ENCODE peak calls at places on chromosomes 2 and 18, in ten cellular contexts. One of them, this sample, is unnamed.

GRCh38 chr2:158755738-158756137 is 39.4 kb upstream of the DAPL1 start:
- DNase-seq in stimulated activated naive CD8-positive, alpha-beta T cell treated with anti-CD3 and anti-CD28 coated beads, Interleukin-15, Interleukin-2, amounts not matched to agents 100 U/mL and 50 U/mL, for 24 hours: peak
- DNase-seq in MM.1S: no peak
- DNase-seq in H7: peak
- DNase-seq in frontal cortex: no peak
- DNase-seq in activated CD8-positive, alpha-beta memory T cell treated with anti-CD3 and anti-CD28 coated beads for 48 hours: no peak
- DNase-seq in HuH-7.5: no peak
- DNase-seq in stimulated activated CD4-positive, alpha-beta T cell treated with anti-CD3 and anti-CD28 coated beads, TNF-alpha, amount 100 ng/mL, for 4 hours: no peak
- DNase-seq in hypothalamus: no peak
- DNase-seq in chondrocyte: no peak
- DNase-seq in this sample: no peak

GRCh38 chr2:183186296-183186695 is 62.1 kb downstream of the NUP35 start:
- DNase-seq in chondrocyte: no peak
- DNase-seq in stimulated activated CD4-positive, alpha-beta T cell treated with anti-CD3 and anti-CD28 coated beads, TNF-alpha, amount 100 ng/mL, for 4 hours: no peak
- DNase-seq in H7: no peak
- DNase-seq in activated CD8-positive, alpha-beta memory T cell treated with anti-CD3 and anti-CD28 coated beads for 48 hours: no peak
- DNase-seq in stimulated activated naive CD8-positive, alpha-beta T cell treated with anti-CD3 and anti-CD28 coated beads, Interleukin-15, Interleukin-2, amounts not matched to agents 100 U/mL and 50 U/mL, for 24 hours: no peak
- DNase-seq in hypothalamus: no peak
- DNase-seq in MM.1S: no peak
- DNase-seq in frontal cortex: no peak
- DNase-seq in HuH-7.5: no peak
- DNase-seq in this sample: no peak

GRCh38 chr2:179140546-179140945 is 90.6 kb upstream of the CCDC141 start:
- DNase-seq in HuH-7.5: no peak
- DNase-seq in hypothalamus: no peak
- DNase-seq in stimulated activated naive CD8-positive, alpha-beta T cell treated with anti-CD3 and anti-CD28 coated beads, Interleukin-15, Interleukin-2, amounts not matched to agents 100 U/mL and 50 U/mL, for 24 hours: no peak
- DNase-seq in frontal cortex: no peak
- DNase-seq in activated CD8-positive, alpha-beta memory T cell treated with anti-CD3 and anti-CD28 coated beads for 48 hours: no peak
- DNase-seq in chondrocyte: no peak
- DNase-seq in stimulated activated CD4-positive, alpha-beta T cell treated with anti-CD3 and anti-CD28 coated beads, TNF-alpha, amount 100 ng/mL, for 4 hours: no peak
- DNase-seq in H7: no peak
- DNase-seq in MM.1S: no peak
- DNase-seq in this sample: no peak

GRCh38 chr2:73257021-73257420 is 22.9 kb downstream of the CCT7 start:
- DNase-seq in stimulated activated naive CD8-positive, alpha-beta T cell treated with anti-CD3 and anti-CD28 coated beads, Interleukin-15, Interleukin-2, amounts not matched to agents 100 U/mL and 50 U/mL, for 24 hours: no peak
- DNase-seq in hypothalamus: no peak
- DNase-seq in MM.1S: no peak
- DNase-seq in H7: no peak
- DNase-seq in chondrocyte: no peak
- DNase-seq in frontal cortex: no peak
- DNase-seq in HuH-7.5: no peak
- DNase-seq in stimulated activated CD4-positive, alpha-beta T cell treated with anti-CD3 and anti-CD28 coated beads, TNF-alpha, amount 100 ng/mL, for 4 hours: no peak
- DNase-seq in activated CD8-positive, alpha-beta memory T cell treated with anti-CD3 and anti-CD28 coated beads for 48 hours: no peak
- DNase-seq in this sample: no peak

GRCh38 chr2:156784034-156784433 is 347.9 kb downstream of the GPD2 start:
- DNase-seq in HuH-7.5: no peak
- DNase-seq in activated CD8-positive, alpha-beta memory T cell treated with anti-CD3 and anti-CD28 coated beads for 48 hours: no peak
- DNase-seq in hypothalamus: no peak
- DNase-seq in H7: no peak
- DNase-seq in MM.1S: no peak
- DNase-seq in stimulated activated CD4-positive, alpha-beta T cell treated with anti-CD3 and anti-CD28 coated beads, TNF-alpha, amount 100 ng/mL, for 4 hours: no peak
- DNase-seq in frontal cortex: no peak
- DNase-seq in chondrocyte: no peak
- DNase-seq in stimulated activated naive CD8-positive, alpha-beta T cell treated with anti-CD3 and anti-CD28 coated beads, Interleukin-15, Interleukin-2, amounts not matched to agents 100 U/mL and 50 U/mL, for 24 hours: no peak
- DNase-seq in this sample: no peak

GRCh38 chr2:122027510-122028217 is 272.2 kb downstream of the TSN start:
- DNase-seq in frontal cortex: no peak
- DNase-seq in H7: no peak
- DNase-seq in HuH-7.5: no peak
- DNase-seq in stimulated activated naive CD8-positive, alpha-beta T cell treated with anti-CD3 and anti-CD28 coated beads, Interleukin-15, Interleukin-2, amounts not matched to agents 100 U/mL and 50 U/mL, for 24 hours: no peak
- DNase-seq in hypothalamus: no peak
- DNase-seq in stimulated activated CD4-positive, alpha-beta T cell treated with anti-CD3 and anti-CD28 coated beads, TNF-alpha, amount 100 ng/mL, for 4 hours: no peak
- DNase-seq in activated CD8-positive, alpha-beta memory T cell treated with anti-CD3 and anti-CD28 coated beads for 48 hours: no peak
- DNase-seq in MM.1S: no peak
- DNase-seq in chondrocyte: no peak
- DNase-seq in this sample: no peak

GRCh38 chr2:236236559-236237450 is 27.4 kb downstream of the ASB18 start:
- DNase-seq in chondrocyte: no peak
- DNase-seq in HuH-7.5: no peak
- DNase-seq in stimulated activated CD4-positive, alpha-beta T cell treated with anti-CD3 and anti-CD28 coated beads, TNF-alpha, amount 100 ng/mL, for 4 hours: no peak
- DNase-seq in MM.1S: no peak
- DNase-seq in frontal cortex: no peak
- DNase-seq in H7: peak
- DNase-seq in stimulated activated naive CD8-positive, alpha-beta T cell treated with anti-CD3 and anti-CD28 coated beads, Interleukin-15, Interleukin-2, amounts not matched to agents 100 U/mL and 50 U/mL, for 24 hours: no peak
- DNase-seq in activated CD8-positive, alpha-beta memory T cell treated with anti-CD3 and anti-CD28 coated beads for 48 hours: no peak
- DNase-seq in hypothalamus: no peak
- DNase-seq in this sample: no peak

GRCh38 chr2:46135230-46135555 is 162.0 kb upstream of the EPAS1 start:
- DNase-seq in HuH-7.5: no peak
- DNase-seq in chondrocyte: no peak
- DNase-seq in MM.1S: no peak
- DNase-seq in stimulated activated CD4-positive, alpha-beta T cell treated with anti-CD3 and anti-CD28 coated beads, TNF-alpha, amount 100 ng/mL, for 4 hours: no peak
- DNase-seq in activated CD8-positive, alpha-beta memory T cell treated with anti-CD3 and anti-CD28 coated beads for 48 hours: no peak
- DNase-seq in frontal cortex: no peak
- DNase-seq in hypothalamus: no peak
- DNase-seq in stimulated activated naive CD8-positive, alpha-beta T cell treated with anti-CD3 and anti-CD28 coated beads, Interleukin-15, Interleukin-2, amounts not matched to agents 100 U/mL and 50 U/mL, for 24 hours: no peak
- DNase-seq in H7: no peak
- DNase-seq in this sample: no peak

GRCh38 chr2:36705326-36706020 is 9.0 kb downstream of the VIT start:
- DNase-seq in frontal cortex: no peak
- DNase-seq in activated CD8-positive, alpha-beta memory T cell treated with anti-CD3 and anti-CD28 coated beads for 48 hours: no peak
- DNase-seq in stimulated activated CD4-positive, alpha-beta T cell treated with anti-CD3 and anti-CD28 coated beads, TNF-alpha, amount 100 ng/mL, for 4 hours: no peak
- DNase-seq in H7: no peak
- DNase-seq in MM.1S: no peak
- DNase-seq in HuH-7.5: no peak
- DNase-seq in hypothalamus: no peak
- DNase-seq in chondrocyte: no peak
- DNase-seq in stimulated activated naive CD8-positive, alpha-beta T cell treated with anti-CD3 and anti-CD28 coated beads, Interleukin-15, Interleukin-2, amounts not matched to agents 100 U/mL and 50 U/mL, for 24 hours: no peak
- DNase-seq in this sample: no peak

GRCh38 chr18:79818631-79819030 is 20.9 kb downstream of the KCNG2 start:
- DNase-seq in MM.1S: no peak
- DNase-seq in H7: peak
- DNase-seq in hypothalamus: no peak
- DNase-seq in frontal cortex: no peak
- DNase-seq in chondrocyte: no peak
- DNase-seq in stimulated activated naive CD8-positive, alpha-beta T cell treated with anti-CD3 and anti-CD28 coated beads, Interleukin-15, Interleukin-2, amounts not matched to agents 100 U/mL and 50 U/mL, for 24 hours: no peak
- DNase-seq in stimulated activated CD4-positive, alpha-beta T cell treated with anti-CD3 and anti-CD28 coated beads, TNF-alpha, amount 100 ng/mL, for 4 hours: no peak
- DNase-seq in activated CD8-positive, alpha-beta memory T cell treated with anti-CD3 and anti-CD28 coated beads for 48 hours: no peak
- DNase-seq in HuH-7.5: no peak
- DNase-seq in this sample: no peak

GRCh38 chr18:2337552-2338141 is 233.7 kb downstream of the METTL4 start:
- DNase-seq in hypothalamus: no peak
- DNase-seq in frontal cortex: no peak
- DNase-seq in stimulated activated CD4-positive, alpha-beta T cell treated with anti-CD3 and anti-CD28 coated beads, TNF-alpha, amount 100 ng/mL, for 4 hours: peak
- DNase-seq in MM.1S: peak
- DNase-seq in HuH-7.5: no peak
- DNase-seq in stimulated activated naive CD8-positive, alpha-beta T cell treated with anti-CD3 and anti-CD28 coated beads, Interleukin-15, Interleukin-2, amounts not matched to agents 100 U/mL and 50 U/mL, for 24 hours: peak
- DNase-seq in activated CD8-positive, alpha-beta memory T cell treated with anti-CD3 and anti-CD28 coated beads for 48 hours: peak
- DNase-seq in chondrocyte: no peak
- DNase-seq in H7: peak
- DNase-seq in this sample: no peak

GRCh38 chr18:69916412-69916811 is 31.3 kb downstream of the CD226 start:
- DNase-seq in activated CD8-positive, alpha-beta memory T cell treated with anti-CD3 and anti-CD28 coated beads for 48 hours: no peak
- DNase-seq in H7: no peak
- DNase-seq in frontal cortex: no peak
- DNase-seq in HuH-7.5: no peak
- DNase-seq in chondrocyte: no peak
- DNase-seq in hypothalamus: no peak
- DNase-seq in MM.1S: no peak
- DNase-seq in stimulated activated naive CD8-positive, alpha-beta T cell treated with anti-CD3 and anti-CD28 coated beads, Interleukin-15, Interleukin-2, amounts not matched to agents 100 U/mL and 50 U/mL, for 24 hours: no peak
- DNase-seq in stimulated activated CD4-positive, alpha-beta T cell treated with anti-CD3 and anti-CD28 coated beads, TNF-alpha, amount 100 ng/mL, for 4 hours: no peak
- DNase-seq in this sample: no peak

GRCh38 chr18:35155403-35156117 is 85.3 kb upstream of the ZNF397 start:
- DNase-seq in HuH-7.5: no peak
- DNase-seq in hypothalamus: no peak
- DNase-seq in chondrocyte: no peak
- DNase-seq in H7: peak
- DNase-seq in frontal cortex: no peak
- DNase-seq in stimulated activated naive CD8-positive, alpha-beta T cell treated with anti-CD3 and anti-CD28 coated beads, Interleukin-15, Interleukin-2, amounts not matched to agents 100 U/mL and 50 U/mL, for 24 hours: peak
- DNase-seq in stimulated activated CD4-positive, alpha-beta T cell treated with anti-CD3 and anti-CD28 coated beads, TNF-alpha, amount 100 ng/mL, for 4 hours: no peak
- DNase-seq in activated CD8-positive, alpha-beta memory T cell treated with anti-CD3 and anti-CD28 coated beads for 48 hours: no peak
- DNase-seq in MM.1S: no peak
- DNase-seq in this sample: peak

GRCh38 chr18:11078491-11078890 is 70.9 kb downstream of the PIEZO2 start:
- DNase-seq in activated CD8-positive, alpha-beta memory T cell treated with anti-CD3 and anti-CD28 coated beads for 48 hours: no peak
- DNase-seq in stimulated activated naive CD8-positive, alpha-beta T cell treated with anti-CD3 and anti-CD28 coated beads, Interleukin-15, Interleukin-2, amounts not matched to agents 100 U/mL and 50 U/mL, for 24 hours: no peak
- DNase-seq in stimulated activated CD4-positive, alpha-beta T cell treated with anti-CD3 and anti-CD28 coated beads, TNF-alpha, amount 100 ng/mL, for 4 hours: no peak
- DNase-seq in H7: no peak
- DNase-seq in hypothalamus: no peak
- DNase-seq in MM.1S: no peak
- DNase-seq in frontal cortex: no peak
- DNase-seq in HuH-7.5: no peak
- DNase-seq in chondrocyte: no peak
- DNase-seq in this sample: no peak

GRCh38 chr18:56321470-56321869 is 316.9 kb downstream of the TXNL1 start:
- DNase-seq in HuH-7.5: no peak
- DNase-seq in chondrocyte: no peak
- DNase-seq in stimulated activated CD4-positive, alpha-beta T cell treated with anti-CD3 and anti-CD28 coated beads, TNF-alpha, amount 100 ng/mL, for 4 hours: no peak
- DNase-seq in H7: no peak
- DNase-seq in activated CD8-positive, alpha-beta memory T cell treated with anti-CD3 and anti-CD28 coated beads for 48 hours: no peak
- DNase-seq in MM.1S: peak
- DNase-seq in stimulated activated naive CD8-positive, alpha-beta T cell treated with anti-CD3 and anti-CD28 coated beads, Interleukin-15, Interleukin-2, amounts not matched to agents 100 U/mL and 50 U/mL, for 24 hours: no peak
- DNase-seq in hypothalamus: peak
- DNase-seq in frontal cortex: no peak
- DNase-seq in this sample: peak

GRCh38 chr2:71759056-71759455 is 305.7 kb downstream of the DYSF start:
- DNase-seq in hypothalamus: no peak
- DNase-seq in frontal cortex: no peak
- DNase-seq in stimulated activated naive CD8-positive, alpha-beta T cell treated with anti-CD3 and anti-CD28 coated beads, Interleukin-15, Interleukin-2, amounts not matched to agents 100 U/mL and 50 U/mL, for 24 hours: no peak
- DNase-seq in H7: no peak
- DNase-seq in stimulated activated CD4-positive, alpha-beta T cell treated with anti-CD3 and anti-CD28 coated beads, TNF-alpha, amount 100 ng/mL, for 4 hours: no peak
- DNase-seq in MM.1S: no peak
- DNase-seq in chondrocyte: no peak
- DNase-seq in HuH-7.5: no peak
- DNase-seq in activated CD8-positive, alpha-beta memory T cell treated with anti-CD3 and anti-CD28 coated beads for 48 hours: no peak
- DNase-seq in this sample: no peak

GRCh38 chr2:60358471-60358870 is 195.0 kb downstream of the BCL11A start:
- DNase-seq in MM.1S: no peak
- DNase-seq in H7: no peak
- DNase-seq in stimulated activated naive CD8-positive, alpha-beta T cell treated with anti-CD3 and anti-CD28 coated beads, Interleukin-15, Interleukin-2, amounts not matched to agents 100 U/mL and 50 U/mL, for 24 hours: no peak
- DNase-seq in HuH-7.5: no peak
- DNase-seq in activated CD8-positive, alpha-beta memory T cell treated with anti-CD3 and anti-CD28 coated beads for 48 hours: no peak
- DNase-seq in frontal cortex: no peak
- DNase-seq in stimulated activated CD4-positive, alpha-beta T cell treated with anti-CD3 and anti-CD28 coated beads, TNF-alpha, amount 100 ng/mL, for 4 hours: no peak
- DNase-seq in hypothalamus: no peak
- DNase-seq in chondrocyte: no peak
- DNase-seq in this sample: no peak

GRCh38 chr2:147382322-147382948 is 462.4 kb upstream of the ACVR2A start:
- DNase-seq in frontal cortex: no peak
- DNase-seq in stimulated activated naive CD8-positive, alpha-beta T cell treated with anti-CD3 and anti-CD28 coated beads, Interleukin-15, Interleukin-2, amounts not matched to agents 100 U/mL and 50 U/mL, for 24 hours: no peak
- DNase-seq in hypothalamus: no peak
- DNase-seq in chondrocyte: no peak
- DNase-seq in HuH-7.5: no peak
- DNase-seq in H7: no peak
- DNase-seq in stimulated activated CD4-positive, alpha-beta T cell treated with anti-CD3 and anti-CD28 coated beads, TNF-alpha, amount 100 ng/mL, for 4 hours: no peak
- DNase-seq in activated CD8-positive, alpha-beta memory T cell treated with anti-CD3 and anti-CD28 coated beads for 48 hours: no peak
- DNase-seq in MM.1S: no peak
- DNase-seq in this sample: no peak

GRCh38 chr18:41829648-41830516 is 125.2 kb upstream of the PIK3C3 start:
- DNase-seq in hypothalamus: no peak
- DNase-seq in H7: no peak
- DNase-seq in frontal cortex: no peak
- DNase-seq in stimulated activated naive CD8-positive, alpha-beta T cell treated with anti-CD3 and anti-CD28 coated beads, Interleukin-15, Interleukin-2, amounts not matched to agents 100 U/mL and 50 U/mL, for 24 hours: no peak
- DNase-seq in stimulated activated CD4-positive, alpha-beta T cell treated with anti-CD3 and anti-CD28 coated beads, TNF-alpha, amount 100 ng/mL, for 4 hours: no peak
- DNase-seq in activated CD8-positive, alpha-beta memory T cell treated with anti-CD3 and anti-CD28 coated beads for 48 hours: no peak
- DNase-seq in MM.1S: no peak
- DNase-seq in HuH-7.5: no peak
- DNase-seq in chondrocyte: no peak
- DNase-seq in this sample: no peak

GRCh38 chr2:120908314-120908975 is 172.8 kb downstream of the GLI2 start:
- DNase-seq in stimulated activated CD4-positive, alpha-beta T cell treated with anti-CD3 and anti-CD28 coated beads, TNF-alpha, amount 100 ng/mL, for 4 hours: no peak
- DNase-seq in frontal cortex: no peak
- DNase-seq in MM.1S: no peak
- DNase-seq in hypothalamus: no peak
- DNase-seq in chondrocyte: peak
- DNase-seq in H7: no peak
- DNase-seq in activated CD8-positive, alpha-beta memory T cell treated with anti-CD3 and anti-CD28 coated beads for 48 hours: no peak
- DNase-seq in HuH-7.5: no peak
- DNase-seq in stimulated activated naive CD8-positive, alpha-beta T cell treated with anti-CD3 and anti-CD28 coated beads, Interleukin-15, Interleukin-2, amounts not matched to agents 100 U/mL and 50 U/mL, for 24 hours: no peak
- DNase-seq in this sample: no peak

GRCh38 chr2:149082781-149083180 is 44.3 kb downstream of the LYPD6B start:
- DNase-seq in chondrocyte: no peak
- DNase-seq in H7: no peak
- DNase-seq in frontal cortex: no peak
- DNase-seq in stimulated activated naive CD8-positive, alpha-beta T cell treated with anti-CD3 and anti-CD28 coated beads, Interleukin-15, Interleukin-2, amounts not matched to agents 100 U/mL and 50 U/mL, for 24 hours: no peak
- DNase-seq in activated CD8-positive, alpha-beta memory T cell treated with anti-CD3 and anti-CD28 coated beads for 48 hours: no peak
- DNase-seq in stimulated activated CD4-positive, alpha-beta T cell treated with anti-CD3 and anti-CD28 coated beads, TNF-alpha, amount 100 ng/mL, for 4 hours: no peak
- DNase-seq in MM.1S: no peak
- DNase-seq in hypothalamus: no peak
- DNase-seq in HuH-7.5: no peak
- DNase-seq in this sample: no peak

GRCh38 chr18:27844416-27844792 is 332.5 kb downstream of the CDH2 start:
- DNase-seq in stimulated activated CD4-positive, alpha-beta T cell treated with anti-CD3 and anti-CD28 coated beads, TNF-alpha, amount 100 ng/mL, for 4 hours: no peak
- DNase-seq in MM.1S: no peak
- DNase-seq in stimulated activated naive CD8-positive, alpha-beta T cell treated with anti-CD3 and anti-CD28 coated beads, Interleukin-15, Interleukin-2, amounts not matched to agents 100 U/mL and 50 U/mL, for 24 hours: no peak
- DNase-seq in HuH-7.5: no peak
- DNase-seq in activated CD8-positive, alpha-beta memory T cell treated with anti-CD3 and anti-CD28 coated beads for 48 hours: no peak
- DNase-seq in chondrocyte: no peak
- DNase-seq in frontal cortex: no peak
- DNase-seq in H7: no peak
- DNase-seq in hypothalamus: no peak
- DNase-seq in this sample: no peak

GRCh38 chr2:241851325-241852115 is 7.2 kb downstream of the PDCD1 start:
- DNase-seq in MM.1S: no peak
- DNase-seq in activated CD8-positive, alpha-beta memory T cell treated with anti-CD3 and anti-CD28 coated beads for 48 hours: no peak
- DNase-seq in chondrocyte: no peak
- DNase-seq in hypothalamus: no peak
- DNase-seq in stimulated activated naive CD8-positive, alpha-beta T cell treated with anti-CD3 and anti-CD28 coated beads, Interleukin-15, Interleukin-2, amounts not matched to agents 100 U/mL and 50 U/mL, for 24 hours: no peak
- DNase-seq in stimulated activated CD4-positive, alpha-beta T cell treated with anti-CD3 and anti-CD28 coated beads, TNF-alpha, amount 100 ng/mL, for 4 hours: no peak
- DNase-seq in frontal cortex: peak
- DNase-seq in H7: peak
- DNase-seq in HuH-7.5: no peak
- DNase-seq in this sample: peak

GRCh38 chr2:60597346-60597745 is 43.9 kb upstream of the BCL11A start:
- DNase-seq in stimulated activated naive CD8-positive, alpha-beta T cell treated with anti-CD3 and anti-CD28 coated beads, Interleukin-15, Interleukin-2, amounts not matched to agents 100 U/mL and 50 U/mL, for 24 hours: no peak
- DNase-seq in activated CD8-positive, alpha-beta memory T cell treated with anti-CD3 and anti-CD28 coated beads for 48 hours: no peak
- DNase-seq in MM.1S: no peak
- DNase-seq in stimulated activated CD4-positive, alpha-beta T cell treated with anti-CD3 and anti-CD28 coated beads, TNF-alpha, amount 100 ng/mL, for 4 hours: no peak
- DNase-seq in H7: no peak
- DNase-seq in HuH-7.5: no peak
- DNase-seq in hypothalamus: no peak
- DNase-seq in frontal cortex: no peak
- DNase-seq in chondrocyte: no peak
- DNase-seq in this sample: no peak

GRCh38 chr2:101230541-101230993 is 22.1 kb upstream of the CNOT11 start:
- DNase-seq in activated CD8-positive, alpha-beta memory T cell treated with anti-CD3 and anti-CD28 coated beads for 48 hours: no peak
- DNase-seq in HuH-7.5: no peak
- DNase-seq in stimulated activated naive CD8-positive, alpha-beta T cell treated with anti-CD3 and anti-CD28 coated beads, Interleukin-15, Interleukin-2, amounts not matched to agents 100 U/mL and 50 U/mL, for 24 hours: no peak
- DNase-seq in H7: no peak
- DNase-seq in frontal cortex: no peak
- DNase-seq in MM.1S: no peak
- DNase-seq in stimulated activated CD4-positive, alpha-beta T cell treated with anti-CD3 and anti-CD28 coated beads, TNF-alpha, amount 100 ng/mL, for 4 hours: no peak
- DNase-seq in hypothalamus: no peak
- DNase-seq in chondrocyte: no peak
- DNase-seq in this sample: no peak

GRCh38 chr2:202375611-202376408 is at the start of gene BMPR2:
- DNase-seq in stimulated activated CD4-positive, alpha-beta T cell treated with anti-CD3 and anti-CD28 coated beads, TNF-alpha, amount 100 ng/mL, for 4 hours: peak
- DNase-seq in H7: peak
- DNase-seq in stimulated activated naive CD8-positive, alpha-beta T cell treated with anti-CD3 and anti-CD28 coated beads, Interleukin-15, Interleukin-2, amounts not matched to agents 100 U/mL and 50 U/mL, for 24 hours: peak
- DNase-seq in hypothalamus: peak
- DNase-seq in MM.1S: peak
- DNase-seq in chondrocyte: peak
- DNase-seq in HuH-7.5: peak
- DNase-seq in activated CD8-positive, alpha-beta memory T cell treated with anti-CD3 and anti-CD28 coated beads for 48 hours: peak
- DNase-seq in frontal cortex: peak
- DNase-seq in this sample: peak

GRCh38 chr2:234955971-234956509 is 4.2 kb downstream of the SH3BP4 start:
- DNase-seq in hypothalamus: no peak
- DNase-seq in stimulated activated naive CD8-positive, alpha-beta T cell treated with anti-CD3 and anti-CD28 coated beads, Interleukin-15, Interleukin-2, amounts not matched to agents 100 U/mL and 50 U/mL, for 24 hours: no peak
- DNase-seq in HuH-7.5: no peak
- DNase-seq in frontal cortex: no peak
- DNase-seq in activated CD8-positive, alpha-beta memory T cell treated with anti-CD3 and anti-CD28 coated beads for 48 hours: no peak
- DNase-seq in H7: no peak
- DNase-seq in MM.1S: no peak
- DNase-seq in stimulated activated CD4-positive, alpha-beta T cell treated with anti-CD3 and anti-CD28 coated beads, TNF-alpha, amount 100 ng/mL, for 4 hours: no peak
- DNase-seq in chondrocyte: no peak
- DNase-seq in this sample: no peak

GRCh38 chr2:70978388-70979357 is at the start of gene ANKRD53:
- DNase-seq in hypothalamus: peak
- DNase-seq in chondrocyte: no peak
- DNase-seq in frontal cortex: no peak
- DNase-seq in H7: peak
- DNase-seq in HuH-7.5: no peak
- DNase-seq in activated CD8-positive, alpha-beta memory T cell treated with anti-CD3 and anti-CD28 coated beads for 48 hours: no peak
- DNase-seq in stimulated activated CD4-positive, alpha-beta T cell treated with anti-CD3 and anti-CD28 coated beads, TNF-alpha, amount 100 ng/mL, for 4 hours: no peak
- DNase-seq in stimulated activated naive CD8-positive, alpha-beta T cell treated with anti-CD3 and anti-CD28 coated beads, Interleukin-15, Interleukin-2, amounts not matched to agents 100 U/mL and 50 U/mL, for 24 hours: no peak
- DNase-seq in MM.1S: peak
- DNase-seq in this sample: peak